ENCODE peak calls at places on chromosomes 12 and 14, in five cellular contexts. One of them, this sample, is unnamed.

GRCh38 chr12:66352197-66352596 is 49.9 kb downstream of the HELB start:
- DNase-seq in tibial artery: no peak
- DNase-seq in right atrium auricular region: no peak
- DNase-seq in cardiac muscle cell: peak; percentile 32
- DNase-seq in tibial nerve: no peak
- DNase-seq in this sample: no peak

GRCh38 chr12:89525824-89526770 is at the start of gene POC1B:
- DNase-seq in tibial artery: peak; percentile 83
- DNase-seq in right atrium auricular region: peak; percentile 82
- DNase-seq in cardiac muscle cell: peak; percentile 85
- DNase-seq in tibial nerve: peak; percentile 46
- DNase-seq in this sample: peak; percentile 86

GRCh38 chr12:42278116-42278485 is 40.1 kb upstream of the YAF2 start:
- DNase-seq in tibial artery: no peak
- DNase-seq in right atrium auricular region: no peak
- DNase-seq in cardiac muscle cell: no peak
- DNase-seq in tibial nerve: no peak
- DNase-seq in this sample: no peak

GRCh38 chr12:1928439-1929121 is 10.1 kb upstream of the CACNA2D4 start:
- DNase-seq in tibial artery: peak; percentile 64
- DNase-seq in right atrium auricular region: peak; percentile 51
- DNase-seq in cardiac muscle cell: no peak
- DNase-seq in tibial nerve: no peak
- DNase-seq in this sample: peak; percentile 28

GRCh38 chr14:36519431-36520321 is at the start of gene NKX2-1:
- DNase-seq in tibial artery: no peak
- DNase-seq in right atrium auricular region: no peak
- DNase-seq in cardiac muscle cell: no peak
- DNase-seq in tibial nerve: no peak
- DNase-seq in this sample: peak; percentile 82

GRCh38 chr12:28026701-28027100 is 54.2 kb upstream of the PTHLH start:
- DNase-seq in tibial artery: no peak
- DNase-seq in right atrium auricular region: no peak
- DNase-seq in cardiac muscle cell: no peak
- DNase-seq in tibial nerve: no peak
- DNase-seq in this sample: no peak

GRCh38 chr12:69988601-69989194 is 163.7 kb downstream of the MYRFL start:
- DNase-seq in tibial artery: no peak
- DNase-seq in right atrium auricular region: no peak
- DNase-seq in cardiac muscle cell: no peak
- DNase-seq in tibial nerve: no peak
- DNase-seq in this sample: no peak

GRCh38 chr12:101856030-101856429 is 21.4 kb upstream of the DRAM1 start:
- DNase-seq in tibial artery: no peak
- DNase-seq in right atrium auricular region: no peak
- DNase-seq in cardiac muscle cell: no peak
- DNase-seq in tibial nerve: no peak
- DNase-seq in this sample: no peak

GRCh38 chr12:12327802-12328201 is 22.2 kb downstream of the MANSC1 start:
- DNase-seq in tibial artery: no peak
- DNase-seq in right atrium auricular region: no peak
- DNase-seq in cardiac muscle cell: peak; percentile 71
- DNase-seq in tibial nerve: no peak
- DNase-seq in this sample: no peak

GRCh38 chr12:32397703-32398102 is 1.7 kb upstream of the FGD4 start:
- DNase-seq in tibial artery: no peak
- DNase-seq in right atrium auricular region: no peak
- DNase-seq in cardiac muscle cell: no peak
- DNase-seq in tibial nerve: no peak
- DNase-seq in this sample: no peak

GRCh38 chr12:124695861-124696260 is 128.4 kb upstream of the NCOR2 start:
- DNase-seq in tibial artery: no peak
- DNase-seq in right atrium auricular region: no peak
- DNase-seq in cardiac muscle cell: peak; percentile 70
- DNase-seq in tibial nerve: no peak
- DNase-seq in this sample: no peak

GRCh38 chr12:95494888-95495287 is 20.9 kb downstream of the METAP2 start:
- DNase-seq in tibial artery: no peak
- DNase-seq in right atrium auricular region: no peak
- DNase-seq in cardiac muscle cell: no peak
- DNase-seq in tibial nerve: no peak
- DNase-seq in this sample: no peak

GRCh38 chr12:51832708-51833107 is 15.8 kb downstream of the FIGNL2 start:
- DNase-seq in tibial artery: no peak
- DNase-seq in right atrium auricular region: no peak
- DNase-seq in cardiac muscle cell: no peak
- DNase-seq in tibial nerve: no peak
- DNase-seq in this sample: no peak

GRCh38 chr12:52149182-52149641 is 42.6 kb downstream of the KRT80 start:
- DNase-seq in tibial artery: no peak
- DNase-seq in right atrium auricular region: no peak
- DNase-seq in cardiac muscle cell: no peak
- DNase-seq in tibial nerve: no peak
- DNase-seq in this sample: no peak

GRCh38 chr12:12717586-12718381 is 616 bp downstream of the CDKN1B start:
- DNase-seq in tibial artery: peak; percentile 73
- DNase-seq in right atrium auricular region: no peak
- DNase-seq in cardiac muscle cell: no peak
- DNase-seq in tibial nerve: no peak
- DNase-seq in this sample: peak; percentile 67

GRCh38 chr14:61558271-61558670 is 137.0 kb upstream of the HIF1A start:
- DNase-seq in tibial artery: no peak
- DNase-seq in right atrium auricular region: peak; percentile 57
- DNase-seq in cardiac muscle cell: no peak
- DNase-seq in tibial nerve: no peak
- DNase-seq in this sample: no peak

GRCh38 chr14:39762576-39763401 is 330.6 kb upstream of the FBXO33 start:
- DNase-seq in tibial artery: no peak
- DNase-seq in right atrium auricular region: no peak
- DNase-seq in cardiac muscle cell: no peak
- DNase-seq in tibial nerve: no peak
- DNase-seq in this sample: no peak

GRCh38 chr12:100157427-100157821 is 14.8 kb upstream of the BLTP3B start:
- DNase-seq in tibial artery: no peak
- DNase-seq in right atrium auricular region: no peak
- DNase-seq in cardiac muscle cell: no peak
- DNase-seq in tibial nerve: no peak
- DNase-seq in this sample: no peak

GRCh38 chr12:131279281-131279921 is 325.7 kb downstream of the ADGRD1 start:
- DNase-seq in tibial artery: peak; percentile 53
- DNase-seq in right atrium auricular region: no peak
- DNase-seq in cardiac muscle cell: no peak
- DNase-seq in tibial nerve: no peak
- DNase-seq in this sample: peak; percentile 29

GRCh38 chr12:5907812-5908211 is 37.2 kb downstream of the ANO2 start:
- DNase-seq in tibial artery: peak; percentile 29
- DNase-seq in right atrium auricular region: peak; percentile 21
- DNase-seq in cardiac muscle cell: no peak
- DNase-seq in tibial nerve: no peak
- DNase-seq in this sample: no peak

GRCh38 chr12:124745891-124746570 is 117.6 kb downstream of the SCARB1 start:
- DNase-seq in tibial artery: peak; percentile 97
- DNase-seq in right atrium auricular region: peak; percentile 97
- DNase-seq in cardiac muscle cell: peak; percentile 87
- DNase-seq in tibial nerve: peak; percentile 92
- DNase-seq in this sample: peak; percentile 91

GRCh38 chr12:119051474-119051873 is 70.1 kb downstream of the SRRM4 start:
- DNase-seq in tibial artery: no peak
- DNase-seq in right atrium auricular region: no peak
- DNase-seq in cardiac muscle cell: no peak
- DNase-seq in tibial nerve: no peak
- DNase-seq in this sample: no peak

GRCh38 chr12:53365245-53365904 is 14.6 kb upstream of the SP1 start:
- DNase-seq in tibial artery: no peak
- DNase-seq in right atrium auricular region: no peak
- DNase-seq in cardiac muscle cell: no peak
- DNase-seq in tibial nerve: no peak
- DNase-seq in this sample: no peak
- H3K27ac ChIP-seq in tibial artery: no peak overlapping the region
- H3K27ac ChIP-seq in right atrium auricular region: peak overlapping the region; percentile 48
- H3K27ac ChIP-seq in cardiac muscle cell: no peak overlapping the region
- H3K27ac ChIP-seq in tibial nerve: peak overlapping the region; percentile 66
- H3K27ac ChIP-seq in this sample: peak overlapping the region; percentile 76

DNA sequence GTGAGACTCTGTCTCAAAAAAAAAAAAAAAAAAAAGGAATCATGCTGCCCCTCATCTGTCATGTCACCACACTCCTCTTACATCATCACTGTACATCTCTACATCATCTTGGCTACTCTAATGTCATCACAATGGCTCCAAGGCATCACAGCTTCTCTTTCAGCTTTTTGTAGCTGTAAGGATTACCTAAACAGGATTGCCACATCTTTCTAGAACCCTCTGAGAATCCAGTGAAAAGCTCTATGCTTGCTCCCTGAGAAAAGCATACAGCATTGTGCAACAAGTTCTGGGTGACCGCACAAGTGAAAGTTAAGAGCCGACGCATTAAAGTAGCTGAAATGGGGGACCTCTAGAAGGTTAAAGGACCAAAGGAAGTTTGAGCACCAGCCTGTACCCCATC is 272.5 kb downstream of the C12orf50 start:
- DNase-seq in tibial artery: no peak
- DNase-seq in right atrium auricular region: no peak
- DNase-seq in cardiac muscle cell: no peak
- DNase-seq in tibial nerve: no peak
- DNase-seq in this sample: no peak
- TF ChIP-seq CTCF in tibial artery: no peak
- TF ChIP-seq CTCF in right atrium auricular region: no peak
- TF ChIP-seq CTCF in cardiac muscle cell: no peak
- TF ChIP-seq CTCF in tibial nerve: no peak
- TF ChIP-seq CTCF in this sample: no peak

GRCh38 chr12:54033980-54034783 is 1.3 kb downstream of the HOXC5 start:
- DNase-seq in tibial artery: peak; percentile 70
- DNase-seq in right atrium auricular region: no peak
- DNase-seq in cardiac muscle cell: no peak
- DNase-seq in tibial nerve: no peak
- DNase-seq in this sample: no peak
- H3K4me3 ChIP-seq in tibial artery: peak overlapping the region; percentile 50
- H3K4me3 ChIP-seq in right atrium auricular region: no peak overlapping the region
- H3K4me3 ChIP-seq in cardiac muscle cell: no peak overlapping the region
- H3K4me3 ChIP-seq in tibial nerve: peak overlapping the region; percentile 38
- H3K4me3 ChIP-seq in this sample: peak overlapping the region; percentile 37

DNA sequence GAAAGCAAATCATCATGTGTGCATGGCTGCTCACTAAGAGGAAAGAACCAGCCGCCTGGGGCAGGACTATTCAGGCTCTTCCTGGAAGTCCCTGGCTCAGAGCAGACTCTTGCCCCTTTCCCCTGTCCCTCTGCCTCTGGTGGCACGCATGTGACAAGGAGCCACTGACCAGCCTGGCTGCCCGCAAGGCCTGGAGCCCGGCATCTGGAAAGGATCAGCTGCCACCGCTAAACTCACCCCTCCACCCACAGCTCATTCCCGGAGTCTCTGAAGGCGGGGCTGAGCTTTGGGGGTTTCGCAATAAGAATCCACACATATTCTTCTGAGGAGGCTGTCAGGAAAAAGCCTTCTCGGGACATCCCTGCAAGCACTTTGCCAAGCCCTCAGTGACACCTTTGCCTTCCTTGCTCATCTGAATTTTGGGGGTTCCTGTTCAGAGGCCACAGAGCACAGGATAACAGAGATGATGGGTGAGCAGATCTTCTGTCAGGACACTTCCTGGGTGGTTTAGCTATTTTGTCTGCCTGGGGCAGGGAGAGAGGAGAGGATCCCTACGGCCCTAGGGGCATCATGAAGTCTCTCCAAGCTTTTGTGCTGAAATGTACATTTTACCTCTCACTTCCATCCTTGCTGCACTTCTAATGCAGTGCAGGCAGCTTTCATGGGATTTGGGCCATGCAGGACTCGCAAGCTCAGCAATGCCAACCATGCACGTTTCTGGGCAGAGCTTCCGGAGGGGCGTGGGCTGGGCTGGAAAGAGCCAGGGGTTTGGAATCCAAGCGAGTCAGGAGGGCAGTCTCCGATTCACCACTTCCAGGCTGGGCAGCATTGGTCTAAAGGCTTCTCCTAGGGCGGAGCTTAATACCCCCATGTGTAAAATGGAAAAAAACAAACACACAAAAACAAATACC is 124.8 kb upstream of the MAP1LC3B2 start:
- DNase-seq in tibial artery: peak; percentile 97
- DNase-seq in right atrium auricular region: peak; percentile 92
- DNase-seq in cardiac muscle cell: peak; percentile 89
- DNase-seq in tibial nerve: peak; percentile 78
- DNase-seq in this sample: peak; percentile 87
- H3K27ac ChIP-seq in tibial artery: peak overlapping the region; percentile 66
- H3K27ac ChIP-seq in right atrium auricular region: peak overlapping the region; percentile 34
- H3K27ac ChIP-seq in cardiac muscle cell: peak overlapping the region; percentile 8
- H3K27ac ChIP-seq in tibial nerve: peak overlapping the region; percentile 93
- H3K27ac ChIP-seq in this sample: peak overlapping the region; percentile 19

GRCh38 chr14:94636744-94637412 is 24.7 kb downstream of the SERPINA3 start:
- DNase-seq in tibial artery: no peak
- DNase-seq in right atrium auricular region: no peak
- DNase-seq in cardiac muscle cell: peak; percentile 47
- DNase-seq in tibial nerve: no peak
- DNase-seq in this sample: no peak
- TF ChIP-seq CTCF in tibial artery: no peak
- TF ChIP-seq CTCF in right atrium auricular region: no peak
- TF ChIP-seq CTCF in cardiac muscle cell: peak; percentile 17
- TF ChIP-seq CTCF in tibial nerve: no peak
- TF ChIP-seq CTCF in this sample: no peak

GRCh38 chr12:121107681-121108080 is 25.0 kb upstream of the P2RX7 start:
- DNase-seq in tibial artery: no peak
- DNase-seq in right atrium auricular region: no peak
- DNase-seq in cardiac muscle cell: no peak
- DNase-seq in tibial nerve: no peak
- DNase-seq in this sample: no peak

GRCh38 chr12:121113057-121113456 is 19.6 kb upstream of the P2RX7 start:
- DNase-seq in tibial artery: no peak
- DNase-seq in right atrium auricular region: no peak
- DNase-seq in cardiac muscle cell: no peak
- DNase-seq in tibial nerve: no peak
- DNase-seq in this sample: no peak

GRCh38 chr12:121111684-121112083 is 21.0 kb upstream of the P2RX7 start:
- DNase-seq in tibial artery: no peak
- DNase-seq in right atrium auricular region: no peak
- DNase-seq in cardiac muscle cell: no peak
- DNase-seq in tibial nerve: no peak
- DNase-seq in this sample: no peak

GRCh38 chr12:121110211-121110940 is 22.3 kb upstream of the P2RX7 start:
- DNase-seq in tibial artery: no peak
- DNase-seq in right atrium auricular region: peak; percentile 65
- DNase-seq in cardiac muscle cell: peak; percentile 72
- DNase-seq in tibial nerve: peak; percentile 23
- DNase-seq in this sample: no peak

DNA sequence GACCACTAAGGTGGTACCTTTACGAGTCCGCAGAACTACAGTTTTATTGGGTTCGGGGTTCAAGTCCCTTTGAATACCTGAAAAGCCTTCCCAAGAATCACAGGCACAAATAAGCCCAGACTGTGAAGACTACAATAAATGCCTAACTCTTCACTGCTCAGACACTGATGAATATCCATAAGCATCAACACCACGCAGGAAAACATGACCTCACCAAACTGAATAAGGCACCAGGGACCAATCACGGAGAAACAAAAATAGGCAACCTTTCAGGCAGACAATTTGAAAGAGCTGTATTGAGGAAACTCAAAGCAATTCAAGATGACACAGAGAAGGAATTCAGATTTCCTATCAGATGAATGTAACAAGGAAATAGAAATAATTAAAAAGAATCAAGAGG is 24.2 kb upstream of the P2RX7 start:
- DNase-seq in tibial artery: no peak
- DNase-seq in right atrium auricular region: no peak
- DNase-seq in cardiac muscle cell: no peak
- DNase-seq in tibial nerve: no peak
- DNase-seq in this sample: no peak
- H3K4me3 ChIP-seq in tibial artery: no peak overlapping the region
- H3K4me3 ChIP-seq in right atrium auricular region: no peak overlapping the region
- H3K4me3 ChIP-seq in cardiac muscle cell: no peak overlapping the region
- H3K4me3 ChIP-seq in tibial nerve: no peak overlapping the region
- H3K4me3 ChIP-seq in this sample: no peak overlapping the region